ENCODE peak calls at places on chromosomes 7 and 10, in nine cellular contexts. B is GM12892, S is IMR-90, I is A549, Z is ovary, V is heart left ventricle, X is transverse colon, M is stomach, N is Peyer's patch. J is an unnamed sample.

GRCh38 chr7:71486856-71487628 is 355.1 kb downstream of the GALNT17 start:
- DNase-seq in B (no peak), S (no peak), I (no peak), Z (no peak), V (no peak), X (peak; percentile 9), M (no peak), N (no peak), J (no peak)

GRCh38 chr7:33196194-33196593 is 66.8 kb downstream of the BBS9 start:
- DNase-seq in B (no peak), S (peak; percentile 8), I (no peak), Z (no peak), V (no peak), X (no peak), M (no peak), N (no peak), J (no peak)

GRCh38 chr7:11345621-11346020 is 371.9 kb downstream of the PHF14 start:
- DNase-seq in B (no peak), S (no peak), I (no peak), Z (no peak), V (no peak), X (no peak), M (no peak), N (no peak), J (no peak)

GRCh38 chr7:19963695-19964094 is 190.3 kb upstream of the TMEM196 start:
- DNase-seq in B (no peak), S (no peak), I (no peak), Z (no peak), V (no peak), X (no peak), M (no peak), N (no peak), J (no peak)

GRCh38 chr7:142670504-142670903 is 78.8 kb upstream of the PRSS1 start:
- DNase-seq in B (no peak), S (no peak), I (no peak), Z (no peak), V (no peak), X (no peak), M (no peak), N (no peak), J (no peak)

GRCh38 chr7:651032-651728 is 75.3 kb upstream of the DNAAF5 start:
- DNase-seq in B (no peak), S (no peak), I (no peak), Z (no peak), V (peak; percentile 39), X (no peak), M (no peak), N (peak; percentile 18), J (no peak)

GRCh38 chr7:56105508-56105907 is 768 bp downstream of the CHCHD2 start:
- DNase-seq in B (no peak), S (peak; percentile 94), I (peak; percentile 56), Z (no peak), V (peak; percentile 20), X (peak; percentile 29), M (no peak), N (no peak), J (no peak)

GRCh38 chr7:159010411-159010810 is 134.3 kb downstream of the VIPR2 start:
- DNase-seq in B (no peak), S (no peak), I (no peak), Z (no peak), V (no peak), X (no peak), M (no peak), N (peak; percentile 40), J (no peak)

GRCh38 chr7:111486472-111487142 is 75.7 kb downstream of the IMMP2L start:
- DNase-seq in B (no peak), S (peak; percentile 67), I (peak; percentile 74), Z (no peak), V (no peak), X (no peak), M (no peak), N (no peak), J (peak; percentile 15)

GRCh38 chr10:4725917-4726606 is 99.9 kb upstream of the AKR1E2 start:
- DNase-seq in B (no peak), S (peak; percentile 89), I (peak; percentile 90), Z (no peak), V (no peak), X (no peak), M (no peak), N (no peak), J (no peak)

GRCh38 chr10:60335708-60336107 is 54.0 kb downstream of the ANK3 start:
- DNase-seq in B (no peak), S (no peak), I (peak; percentile 18), Z (no peak), V (no peak), X (no peak), M (no peak), N (no peak), J (no peak)

GRCh38 chr10:71324743-71325142 is 5.7 kb downstream of the SLC29A3 start:
- DNase-seq in B (no peak), S (no peak), I (no peak), Z (no peak), V (no peak), X (no peak), M (no peak), N (no peak), J (no peak)

GRCh38 chr10:121633056-121633455 is 34.8 kb upstream of the FGFR2 start:
- DNase-seq in B (no peak), S (no peak), I (no peak), Z (no peak), V (no peak), X (no peak), M (no peak), N (no peak), J (no peak)

GRCh38 chr10:56633876-56634452 is 272.9 kb upstream of the ZWINT start:
- DNase-seq in B (no peak), S (no peak), I (no peak), Z (no peak), V (no peak), X (no peak), M (no peak), N (no peak), J (no peak)

GRCh38 chr7:36794689-36795088 is 70.4 kb upstream of the AOAH start:
- DNase-seq in B (no peak), S (no peak), I (no peak), Z (peak; percentile 33), V (no peak), X (no peak), M (no peak), N (no peak), J (no peak)

GRCh38 chr7:96547371-96547811 is 162.3 kb downstream of the SEM1 start:
- DNase-seq in B (no peak), S (no peak), I (no peak), Z (no peak), V (no peak), X (no peak), M (no peak), N (no peak), J (no peak)

GRCh38 chr7:101450064-101450463 is 87.4 kb downstream of the COL26A1 start:
- DNase-seq in B (no peak), S (no peak), I (no peak), Z (no peak), V (no peak), X (no peak), M (no peak), N (no peak), J (no peak)

GRCh38 chr10:31929260-31929985 is 792 bp upstream of the ARHGAP12 start:
- DNase-seq in B (peak; percentile 22), S (no peak), I (peak; percentile 64), Z (no peak), V (peak; percentile 77), X (peak; percentile 77), M (peak; percentile 75), N (peak; percentile 84), J (no peak)

DNA sequence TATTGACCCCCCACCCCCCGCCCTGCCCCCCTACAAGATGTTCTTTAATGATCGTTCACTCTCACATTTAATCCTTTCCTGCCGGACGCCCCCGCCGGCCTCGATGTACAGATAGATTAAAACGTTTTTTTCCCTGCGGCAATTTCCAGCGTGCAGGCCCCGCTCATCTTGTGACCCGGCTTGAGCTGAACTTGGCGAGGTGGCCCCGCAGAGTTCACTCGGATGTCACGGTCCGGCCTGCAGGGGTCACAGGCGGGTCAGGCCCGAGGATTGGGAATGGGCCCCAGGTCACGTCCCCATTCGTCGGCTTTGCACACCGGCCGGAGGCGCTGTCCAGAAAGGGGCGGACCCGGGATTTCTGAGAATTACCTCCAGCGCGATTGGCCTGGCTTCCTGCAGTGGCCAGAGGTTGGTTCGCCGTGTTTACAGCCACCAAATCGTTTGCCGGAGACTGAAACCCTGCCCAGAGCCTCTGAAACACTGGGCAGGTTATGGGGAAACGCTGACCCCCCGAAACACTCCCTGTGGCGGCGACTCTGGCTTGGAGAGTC is 1.9 kb upstream of the CYP26A1 start:
- DNase-seq in B (peak; percentile 36), S (no peak), I (peak; percentile 43), Z (no peak), V (no peak), X (peak; percentile 29), M (no peak), N (peak; percentile 52), J (no peak)
- TF ChIP-seq POLR2A in B (no peak), S (no peak), I (no peak), Z (no peak), V (no peak), X (no peak), M (no peak), N (no peak), J (no peak)

DNA sequence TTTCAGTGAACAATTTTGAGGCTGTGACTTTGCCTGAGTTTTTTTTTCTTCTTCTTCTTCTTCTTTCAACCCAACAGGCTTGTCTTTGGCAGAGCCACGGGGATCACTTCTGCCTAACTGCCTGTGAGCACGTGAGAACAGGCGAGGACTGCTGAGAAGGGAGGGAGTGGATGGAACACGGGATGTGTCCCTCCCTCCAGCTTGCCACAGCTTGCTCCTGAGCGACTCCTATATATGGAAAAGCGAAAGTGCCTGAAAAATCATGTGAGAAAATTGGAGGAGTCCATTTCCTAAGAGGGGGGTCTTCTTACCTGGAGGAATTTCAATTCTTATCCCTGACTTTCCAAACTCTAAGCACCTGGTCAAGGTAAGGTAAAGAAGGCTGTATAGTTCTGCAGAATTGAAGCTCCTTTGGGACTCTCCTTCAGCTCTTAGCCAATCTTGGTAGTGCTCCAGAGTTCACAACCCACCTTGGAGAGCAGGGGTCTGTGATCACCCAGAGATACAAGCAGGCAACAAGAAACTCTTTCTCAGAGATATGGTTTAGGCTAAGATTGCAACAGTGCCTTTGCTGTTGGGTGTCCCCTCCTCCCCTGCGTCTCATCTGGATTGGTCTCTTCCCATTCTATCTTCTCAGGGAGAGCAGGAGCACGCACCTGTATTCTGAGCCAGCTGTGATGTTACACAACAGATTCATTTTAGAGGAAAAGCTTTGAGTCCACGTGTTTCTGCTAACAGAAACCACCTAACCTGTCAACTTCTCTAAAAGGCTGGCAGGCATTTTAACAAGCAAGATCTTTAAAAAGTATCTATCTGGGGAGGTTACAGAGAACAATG is at the start of gene MAT1A:
- DNase-seq in B (no peak), S (peak; percentile 3), I (peak; percentile 36), Z (no peak), V (no peak), X (peak; percentile 30), M (no peak), N (no peak), J (peak; percentile 23)
- TF ChIP-seq POLR2A in B (no peak), S (no peak), I (no peak), Z (no peak), V (no peak), X (no peak), M (no peak), N (no peak), J (no peak)

GRCh38 chr10:5977471-5978370 is at the start of gene IL15RA:
- DNase-seq in B (peak; percentile 82), S (peak; percentile 72), I (peak; percentile 65), Z (peak; percentile 70), V (peak; percentile 89), X (peak; percentile 90), M (peak; percentile 90), N (peak; percentile 90), J (peak; percentile 74)
- TF ChIP-seq POLR2A in B (peak; percentile 53), S (no peak), I (no peak), Z (no peak), V (peak; percentile 59), X (peak; percentile 71), M (no peak), N (peak; percentile 63), J (no peak)

GRCh38 chr7:74027683-74028320 is at the start of gene ELN:
- DNase-seq in B (no peak), S (peak; percentile 43), I (no peak), Z (peak; percentile 97), V (peak; percentile 92), X (peak; percentile 63), M (peak; percentile 61), N (no peak), J (no peak)
- TF ChIP-seq POLR2A in B (no peak), S (no peak), I (no peak), Z (no peak), V (no peak), X (no peak), M (no peak), N (no peak), J (no peak)